ENCODE peak calls at places on chromosomes 5 and 9, in nine cellular contexts. One of them, this sample, is unnamed.

GRCh38 chr5:160213537-160213936 is 15.8 kb upstream of the FABP6 start:
- DNase-seq in sigmoid colon: no peak
- DNase-seq in A549: peak
- DNase-seq in K562: peak
- DNase-seq in stomach: no peak
- DNase-seq in ovary: no peak
- DNase-seq in transverse colon: no peak
- DNase-seq in tibial nerve: no peak
- DNase-seq in upper lobe of left lung: peak
- DNase-seq in this sample: no peak

GRCh38 chr5:177194278-177194677 is 60.7 kb downstream of the NSD1 start:
- DNase-seq in sigmoid colon: no peak
- DNase-seq in A549: peak
- DNase-seq in K562: no peak
- DNase-seq in stomach: no peak
- DNase-seq in ovary: no peak
- DNase-seq in transverse colon: no peak
- DNase-seq in tibial nerve: no peak
- DNase-seq in upper lobe of left lung: no peak
- DNase-seq in this sample: no peak

GRCh38 chr9:5622019-5622418 is 6.9 kb upstream of the RIC1 start:
- DNase-seq in sigmoid colon: no peak
- DNase-seq in A549: no peak
- DNase-seq in K562: no peak
- DNase-seq in stomach: no peak
- DNase-seq in ovary: no peak
- DNase-seq in transverse colon: no peak
- DNase-seq in tibial nerve: no peak
- DNase-seq in upper lobe of left lung: no peak
- DNase-seq in this sample: no peak

GRCh38 chr9:110065527-110065926 is 142.4 kb downstream of the C9orf152 start:
- DNase-seq in sigmoid colon: no peak
- DNase-seq in A549: no peak
- DNase-seq in K562: no peak
- DNase-seq in stomach: no peak
- DNase-seq in ovary: no peak
- DNase-seq in transverse colon: no peak
- DNase-seq in tibial nerve: no peak
- DNase-seq in upper lobe of left lung: no peak
- DNase-seq in this sample: no peak

GRCh38 chr9:120877276-120878034 is 467 bp upstream of the PHF19 start:
- DNase-seq in sigmoid colon: peak
- DNase-seq in A549: peak
- DNase-seq in K562: peak
- DNase-seq in stomach: peak
- DNase-seq in ovary: peak
- DNase-seq in transverse colon: peak
- DNase-seq in tibial nerve: peak
- DNase-seq in upper lobe of left lung: peak
- DNase-seq in this sample: no peak

GRCh38 chr9:134652291-134653225 is 11.0 kb downstream of the COL5A1 start:
- DNase-seq in sigmoid colon: peak
- DNase-seq in A549: no peak
- DNase-seq in K562: no peak
- DNase-seq in stomach: no peak
- DNase-seq in ovary: no peak
- DNase-seq in transverse colon: no peak
- DNase-seq in tibial nerve: no peak
- DNase-seq in upper lobe of left lung: no peak
- DNase-seq in this sample: peak

GRCh38 chr5:33148076-33148501 is 292.7 kb upstream of the TARS1 start:
- DNase-seq in sigmoid colon: peak
- DNase-seq in A549: peak
- DNase-seq in K562: no peak
- DNase-seq in stomach: no peak
- DNase-seq in ovary: no peak
- DNase-seq in transverse colon: no peak
- DNase-seq in tibial nerve: peak
- DNase-seq in upper lobe of left lung: no peak
- DNase-seq in this sample: no peak

GRCh38 chr9:87603854-87604490 is 106.3 kb downstream of the DAPK1 start:
- DNase-seq in sigmoid colon: no peak
- DNase-seq in A549: no peak
- DNase-seq in K562: peak
- DNase-seq in stomach: no peak
- DNase-seq in ovary: no peak
- DNase-seq in transverse colon: no peak
- DNase-seq in tibial nerve: no peak
- DNase-seq in upper lobe of left lung: no peak
- DNase-seq in this sample: no peak

GRCh38 chr5:148387325-148387724 is 3.6 kb downstream of the FBXO38 start:
- DNase-seq in sigmoid colon: no peak
- DNase-seq in A549: no peak
- DNase-seq in K562: no peak
- DNase-seq in stomach: no peak
- DNase-seq in ovary: no peak
- DNase-seq in transverse colon: no peak
- DNase-seq in tibial nerve: no peak
- DNase-seq in upper lobe of left lung: no peak
- DNase-seq in this sample: no peak

GRCh38 chr5:12323637-12324229 is 419.5 kb upstream of the CTNND2 start:
- DNase-seq in sigmoid colon: no peak
- DNase-seq in A549: no peak
- DNase-seq in K562: no peak
- DNase-seq in stomach: no peak
- DNase-seq in ovary: no peak
- DNase-seq in transverse colon: no peak
- DNase-seq in tibial nerve: no peak
- DNase-seq in upper lobe of left lung: no peak
- DNase-seq in this sample: no peak

GRCh38 chr5:128356011-128356410 is 182.0 kb downstream of the FBN2 start:
- DNase-seq in sigmoid colon: no peak
- DNase-seq in A549: no peak
- DNase-seq in K562: no peak
- DNase-seq in stomach: no peak
- DNase-seq in ovary: no peak
- DNase-seq in transverse colon: no peak
- DNase-seq in tibial nerve: no peak
- DNase-seq in upper lobe of left lung: no peak
- DNase-seq in this sample: no peak

GRCh38 chr9:109699019-109699418 is 81.0 kb upstream of the PALM2AKAP2 start:
- DNase-seq in sigmoid colon: no peak
- DNase-seq in A549: no peak
- DNase-seq in K562: no peak
- DNase-seq in stomach: no peak
- DNase-seq in ovary: no peak
- DNase-seq in transverse colon: no peak
- DNase-seq in tibial nerve: no peak
- DNase-seq in upper lobe of left lung: no peak
- DNase-seq in this sample: no peak

GRCh38 chr9:87959916-87960581 is 14.3 kb downstream of the CDK20 start:
- DNase-seq in sigmoid colon: no peak
- DNase-seq in A549: no peak
- DNase-seq in K562: no peak
- DNase-seq in stomach: no peak
- DNase-seq in ovary: no peak
- DNase-seq in transverse colon: peak
- DNase-seq in tibial nerve: no peak
- DNase-seq in upper lobe of left lung: no peak
- DNase-seq in this sample: no peak

GRCh38 chr9:89659473-89660256 is 54.9 kb downstream of the GADD45G start:
- DNase-seq in sigmoid colon: peak
- DNase-seq in A549: no peak
- DNase-seq in K562: no peak
- DNase-seq in stomach: no peak
- DNase-seq in ovary: no peak
- DNase-seq in transverse colon: no peak
- DNase-seq in tibial nerve: no peak
- DNase-seq in upper lobe of left lung: no peak
- DNase-seq in this sample: no peak

GRCh38 chr5:147170603-147171002 is 64.2 kb upstream of the STK32A start:
- DNase-seq in sigmoid colon: no peak
- DNase-seq in A549: no peak
- DNase-seq in K562: no peak
- DNase-seq in stomach: no peak
- DNase-seq in ovary: no peak
- DNase-seq in transverse colon: no peak
- DNase-seq in tibial nerve: no peak
- DNase-seq in upper lobe of left lung: no peak
- DNase-seq in this sample: no peak

GRCh38 chr9:4167040-4167671 is 132.7 kb downstream of the GLIS3 start:
- DNase-seq in sigmoid colon: no peak
- DNase-seq in A549: no peak
- DNase-seq in K562: no peak
- DNase-seq in stomach: no peak
- DNase-seq in ovary: no peak
- DNase-seq in transverse colon: no peak
- DNase-seq in tibial nerve: no peak
- DNase-seq in upper lobe of left lung: no peak
- DNase-seq in this sample: no peak

GRCh38 chr9:7144265-7145046 is 386.7 kb downstream of the KDM4C start:
- DNase-seq in sigmoid colon: no peak
- DNase-seq in A549: no peak
- DNase-seq in K562: no peak
- DNase-seq in stomach: no peak
- DNase-seq in ovary: no peak
- DNase-seq in transverse colon: no peak
- DNase-seq in tibial nerve: no peak
- DNase-seq in upper lobe of left lung: no peak
- DNase-seq in this sample: no peak
- TF ChIP-seq EP300 in sigmoid colon: no peak
- TF ChIP-seq EP300 in A549: no peak
- TF ChIP-seq EP300 in K562: no peak
- TF ChIP-seq EP300 in stomach: no peak
- TF ChIP-seq EP300 in ovary: no peak
- TF ChIP-seq EP300 in transverse colon: no peak
- TF ChIP-seq EP300 in tibial nerve: no peak
- TF ChIP-seq EP300 in upper lobe of left lung: no peak
- TF ChIP-seq EP300 in this sample: no peak

GRCh38 chr9:127634698-127635097 is 22.6 kb downstream of the STXBP1 start:
- DNase-seq in sigmoid colon: no peak
- DNase-seq in A549: no peak
- DNase-seq in K562: no peak
- DNase-seq in stomach: no peak
- DNase-seq in ovary: no peak
- DNase-seq in transverse colon: no peak
- DNase-seq in tibial nerve: no peak
- DNase-seq in upper lobe of left lung: no peak
- DNase-seq in this sample: no peak
- TF ChIP-seq CTCF in sigmoid colon: no peak
- TF ChIP-seq CTCF in A549: no peak
- TF ChIP-seq CTCF in K562: peak
- TF ChIP-seq CTCF in stomach: no peak
- TF ChIP-seq CTCF in ovary: no peak
- TF ChIP-seq CTCF in transverse colon: no peak
- TF ChIP-seq CTCF in tibial nerve: no peak
- TF ChIP-seq CTCF in upper lobe of left lung: no peak
- TF ChIP-seq CTCF in this sample: no peak

GRCh38 chr5:72326298-72326649 is 6.1 kb downstream of the PTCD2 start:
- DNase-seq in sigmoid colon: no peak
- DNase-seq in A549: no peak
- DNase-seq in K562: no peak
- DNase-seq in stomach: no peak
- DNase-seq in ovary: no peak
- DNase-seq in transverse colon: no peak
- DNase-seq in tibial nerve: no peak
- DNase-seq in upper lobe of left lung: no peak
- DNase-seq in this sample: no peak
- TF ChIP-seq EP300 in sigmoid colon: no peak
- TF ChIP-seq EP300 in A549: no peak
- TF ChIP-seq EP300 in K562: no peak
- TF ChIP-seq EP300 in stomach: no peak
- TF ChIP-seq EP300 in ovary: no peak
- TF ChIP-seq EP300 in transverse colon: no peak
- TF ChIP-seq EP300 in tibial nerve: no peak
- TF ChIP-seq EP300 in upper lobe of left lung: no peak
- TF ChIP-seq EP300 in this sample: no peak

GRCh38 chr9:32394381-32395049 is 10.1 kb downstream of the ACO1 start:
- DNase-seq in sigmoid colon: no peak
- DNase-seq in A549: no peak
- DNase-seq in K562: no peak
- DNase-seq in stomach: no peak
- DNase-seq in ovary: no peak
- DNase-seq in transverse colon: no peak
- DNase-seq in tibial nerve: no peak
- DNase-seq in upper lobe of left lung: no peak
- DNase-seq in this sample: no peak

GRCh38 chr9:32401471-32401870 is 17.0 kb downstream of the ACO1 start:
- DNase-seq in sigmoid colon: no peak
- DNase-seq in A549: no peak
- DNase-seq in K562: no peak
- DNase-seq in stomach: no peak
- DNase-seq in ovary: no peak
- DNase-seq in transverse colon: no peak
- DNase-seq in tibial nerve: no peak
- DNase-seq in upper lobe of left lung: no peak
- DNase-seq in this sample: no peak

GRCh38 chr9:32399110-32399815 is 14.8 kb downstream of the ACO1 start:
- DNase-seq in sigmoid colon: no peak
- DNase-seq in A549: no peak
- DNase-seq in K562: no peak
- DNase-seq in stomach: no peak
- DNase-seq in ovary: no peak
- DNase-seq in transverse colon: no peak
- DNase-seq in tibial nerve: no peak
- DNase-seq in upper lobe of left lung: no peak
- DNase-seq in this sample: no peak

GRCh38 chr9:32398207-32398606 is 13.8 kb downstream of the ACO1 start:
- DNase-seq in sigmoid colon: no peak
- DNase-seq in A549: no peak
- DNase-seq in K562: no peak
- DNase-seq in stomach: no peak
- DNase-seq in ovary: no peak
- DNase-seq in transverse colon: no peak
- DNase-seq in tibial nerve: no peak
- DNase-seq in upper lobe of left lung: no peak
- DNase-seq in this sample: no peak

DNA sequence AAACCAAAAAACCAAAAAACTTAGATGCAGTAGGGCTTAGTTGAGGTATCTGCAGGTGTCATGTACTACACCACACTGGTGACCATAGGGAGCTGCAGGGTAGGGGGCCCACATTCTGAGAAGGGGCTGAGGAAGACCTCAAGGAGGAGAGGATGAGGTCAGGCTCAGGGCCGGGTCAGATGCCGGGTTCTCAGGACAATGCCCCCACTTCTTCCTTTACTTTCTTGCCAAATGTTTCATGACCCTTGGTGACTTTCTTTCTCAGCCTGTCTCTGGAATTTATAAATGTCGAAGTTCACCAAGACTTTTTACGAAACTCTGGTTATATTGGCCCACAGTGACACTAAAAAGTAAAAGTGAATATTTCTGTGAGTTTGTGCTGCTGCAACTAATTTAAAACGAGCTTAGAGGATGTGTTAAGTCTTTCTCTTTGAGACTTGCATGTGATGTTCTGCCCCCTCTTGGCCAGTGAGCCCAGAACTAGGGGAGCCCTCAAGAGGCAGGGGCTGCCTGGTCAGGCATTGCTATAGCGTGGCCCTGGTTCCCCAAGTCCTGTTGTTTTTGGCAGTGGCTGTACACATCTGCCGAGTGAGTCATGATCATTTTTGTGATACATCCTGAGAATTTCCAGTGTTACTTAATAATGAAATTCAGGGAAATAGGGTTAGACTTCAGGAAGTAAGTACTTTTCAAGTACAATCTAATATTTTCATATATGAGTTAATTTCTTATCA is 11.2 kb downstream of the ACO1 start:
- DNase-seq in sigmoid colon: peak
- DNase-seq in A549: peak
- DNase-seq in K562: no peak
- DNase-seq in stomach: no peak
- DNase-seq in ovary: peak
- DNase-seq in transverse colon: no peak
- DNase-seq in tibial nerve: peak
- DNase-seq in upper lobe of left lung: no peak
- DNase-seq in this sample: peak
- TF ChIP-seq CTCF in sigmoid colon: no peak
- TF ChIP-seq CTCF in A549: no peak
- TF ChIP-seq CTCF in K562: no peak
- TF ChIP-seq CTCF in stomach: no peak
- TF ChIP-seq CTCF in ovary: no peak
- TF ChIP-seq CTCF in transverse colon: no peak
- TF ChIP-seq CTCF in tibial nerve: peak
- TF ChIP-seq CTCF in upper lobe of left lung: no peak
- TF ChIP-seq CTCF in this sample: no peak